ENCODE peak calls at places on chromosomes 13 and 19, in ten cellular contexts. W is HL-60; A is fibroblast of the conjunctiva; B is type B pancreatic cell; Q is midbrain; C is naive thymus-derived CD4-positive, alpha-beta T cell; D is DND-41; Z is lung microvascular endothelial cell; H is breast epithelium; I is H7. O is an unnamed sample.

GRCh38 chr19:36140289-36141038 is 598 bp downstream of the CAPNS1 start:
- DNase-seq in W (peak), A (no peak), B (no peak), Q (peak), C (no peak), D (peak), Z (peak), H (peak), I (peak), O (peak)

GRCh38 chr19:4304509-4305252 is at the start of gene FSD1:
- DNase-seq in W (no peak), A (no peak), B (peak), Q (peak), C (peak), D (peak), Z (peak), H (no peak), I (peak), O (peak)

GRCh38 chr19:17406039-17406886 is 833 bp upstream of the BST2 start:
- DNase-seq in W (no peak), A (no peak), B (no peak), Q (no peak), C (no peak), D (peak), Z (peak), H (no peak), I (peak), O (no peak)

GRCh38 chr13:20441066-20441465 is 84.6 kb downstream of the CRYL1 start:
- DNase-seq in W (no peak), A (no peak), B (no peak), Q (no peak), C (no peak), D (no peak), Z (no peak), H (no peak), I (no peak), O (no peak)

GRCh38 chr19:18996796-18997394 is 36.4 kb downstream of the SUGP2 start:
- DNase-seq in W (no peak), A (no peak), B (no peak), Q (no peak), C (no peak), D (no peak), Z (no peak), H (no peak), I (no peak), O (no peak)

GRCh38 chr13:112134150-112135075 is 67.5 kb downstream of the SOX1 start:
- DNase-seq in W (no peak), A (no peak), B (peak), Q (no peak), C (no peak), D (no peak), Z (no peak), H (no peak), I (no peak), O (no peak)

GRCh38 chr13:109671919-109672318 is 114.5 kb downstream of the IRS2 start:
- DNase-seq in W (no peak), A (no peak), B (no peak), Q (no peak), C (no peak), D (no peak), Z (no peak), H (no peak), I (no peak), O (no peak)

GRCh38 chr19:18109731-18110671 is 12.4 kb downstream of the MAST3 start:
- DNase-seq in W (no peak), A (no peak), B (no peak), Q (peak), C (no peak), D (peak), Z (no peak), H (no peak), I (peak), O (no peak)

GRCh38 chr13:111992911-111993310 is 74.0 kb upstream of the SOX1 start:
- DNase-seq in W (no peak), A (no peak), B (no peak), Q (no peak), C (no peak), D (no peak), Z (no peak), H (no peak), I (no peak), O (no peak)

GRCh38 chr13:41284512-41285288 is 21.3 kb upstream of the MTRF1 start:
- DNase-seq in W (no peak), A (peak), B (no peak), Q (no peak), C (no peak), D (no peak), Z (peak), H (no peak), I (no peak), O (no peak)

GRCh38 chr13:39578821-39579291 is 24.1 kb downstream of the LHFPL6 start:
- DNase-seq in W (no peak), A (no peak), B (no peak), Q (no peak), C (no peak), D (no peak), Z (no peak), H (no peak), I (peak), O (no peak)

GRCh38 chr13:109228211-109228610 is 558.2 kb downstream of the IRS2 start:
- DNase-seq in W (no peak), A (no peak), B (no peak), Q (no peak), C (no peak), D (no peak), Z (no peak), H (no peak), I (no peak), O (no peak)

GRCh38 chr19:24054044-24054935 is 32.7 kb upstream of the ZNF254 start:
- DNase-seq in W (no peak), A (peak), B (no peak), Q (no peak), C (no peak), D (no peak), Z (peak), H (peak), I (no peak), O (no peak)

GRCh38 chr13:98475521-98475920 is 101.4 kb downstream of the STK24 start:
- DNase-seq in W (no peak), A (no peak), B (no peak), Q (no peak), C (no peak), D (no peak), Z (peak), H (no peak), I (peak), O (no peak)

GRCh38 chr19:48558018-48558684 is 6.2 kb downstream of the SULT2B1 start:
- DNase-seq in W (peak), A (no peak), B (no peak), Q (no peak), C (no peak), D (no peak), Z (peak), H (no peak), I (peak), O (no peak)

GRCh38 chr19:49676136-49676689 is 858 bp upstream of the PRMT1 start:
- DNase-seq in W (peak), A (peak), B (no peak), Q (peak), C (no peak), D (no peak), Z (peak), H (no peak), I (peak), O (peak)

GRCh38 chr13:113112893-113113845 is 7.6 kb downstream of the F7 start:
- DNase-seq in W (no peak), A (no peak), B (peak), Q (no peak), C (no peak), D (no peak), Z (no peak), H (no peak), I (peak), O (no peak)

GRCh38 chr19:18388328-18389094 is 2.6 kb downstream of the GDF15 start:
- DNase-seq in W (peak), A (no peak), B (peak), Q (peak), C (peak), D (peak), Z (peak), H (peak), I (peak), O (no peak)

GRCh38 chr19:17163652-17164051 is 51.5 kb upstream of the USE1 start:
- DNase-seq in W (no peak), A (no peak), B (no peak), Q (no peak), C (no peak), D (no peak), Z (no peak), H (no peak), I (no peak), O (no peak)

GRCh38 chr19:15445807-15446376 is 3.9 kb downstream of the WIZ start:
- DNase-seq in W (no peak), A (no peak), B (no peak), Q (no peak), C (no peak), D (no peak), Z (no peak), H (no peak), I (no peak), O (no peak)

GRCh38 chr13:79560954-79561353 is 80.0 kb downstream of the NDFIP2 start:
- DNase-seq in W (no peak), A (no peak), B (no peak), Q (no peak), C (no peak), D (no peak), Z (no peak), H (no peak), I (no peak), O (no peak)

O was measured in DMS 273 treated with DMSO at 0.1 percent for 48 hours.